ENCODE peak calls at places on chromosomes 6 and 20, in eight cellular contexts. E is right cardiac atrium; J is coronary artery; S is A549; I is activated T-helper 9 cell treated with anti-CD3 and anti-CD28 coated beads, Interleukin-2, amount 50 U/mL, for 16 hours; L is GM23338; W is GM23248; P is GM13976. Z is an unnamed sample.
A peak's percentile ranks its signal among the peaks of the same experiment; 100 is the strongest.

GRCh38 chr6:137808191-137808590 is 58.9 kb upstream of the TNFAIP3 start:
- DNase-seq in J (no peak), W (peak; percentile 79), I (no peak), L (no peak), S (no peak), E (no peak), P (no peak), Z (no peak)

GRCh38 chr6:168865-169455 is 123.3 kb upstream of the DUSP22 start:
- DNase-seq in J (no peak), P (peak; percentile 46), S (peak; percentile 20), W (peak; percentile 54), E (no peak), I (no peak), L (peak; percentile 76), Z (peak; percentile 58)

GRCh38 chr6:30749554-30750378 is 5.4 kb upstream of the IER3 start:
- DNase-seq in E (no peak), W (no peak), P (no peak), J (no peak), S (no peak), L (no peak), I (no peak), Z (no peak)

GRCh38 chr6:5302220-5302946 is 41.1 kb downstream of the FARS2 start:
- DNase-seq in I (peak; percentile 18), E (no peak), W (no peak), S (no peak), P (peak; percentile 34), J (no peak), L (no peak), Z (peak; percentile 18)

GRCh38 chr6:124368131-124368530 is 564.5 kb downstream of the NKAIN2 start:
- DNase-seq in W (no peak), E (no peak), J (no peak), L (no peak), P (no peak), I (no peak), S (no peak), Z (no peak)

GRCh38 chr6:54029187-54029586 is 82.1 kb upstream of the MLIP start:
- DNase-seq in W (no peak), S (no peak), P (no peak), J (no peak), E (no peak), L (no peak), I (no peak), Z (no peak)

GRCh38 chr6:5425267-5425666 is 164.0 kb downstream of the FARS2 start:
- DNase-seq in P (no peak), J (no peak), I (no peak), E (no peak), W (no peak), L (no peak), S (no peak), Z (no peak)

GRCh38 chr20:17316316-17317038 is 89.6 kb downstream of the PCSK2 start:
- DNase-seq in I (no peak), P (no peak), W (no peak), L (no peak), E (no peak), J (no peak), S (no peak), Z (no peak)

GRCh38 chr20:32585011-32585518 is at the start of gene NOL4L:
- DNase-seq in P (no peak), W (peak; percentile 55), E (peak; percentile 74), S (no peak), J (no peak), I (peak; percentile 30), L (peak; percentile 69), Z (peak; percentile 24)

GRCh38 chr6:28719275-28719940 is 193.7 kb downstream of the GPX5 start:
- DNase-seq in W (peak; percentile 42), L (peak; percentile 72), S (no peak), E (no peak), P (no peak), I (no peak), J (no peak), Z (no peak)

GRCh38 chr20:44648068-44648467 is 3.4 kb downstream of the ADA start:
- DNase-seq in W (no peak), J (no peak), L (peak; percentile 34), I (no peak), P (no peak), S (no peak), E (no peak), Z (no peak)

GRCh38 chr20:15653396-15654207 is 919.6 kb downstream of the KIF16B start:
- DNase-seq in W (no peak), S (no peak), P (no peak), L (no peak), J (no peak), E (no peak), I (no peak), Z (no peak)

GRCh38 chr6:24477070-24477469 is 12.3 kb downstream of the GPLD1 start:
- DNase-seq in E (no peak), P (no peak), S (no peak), L (no peak), W (no peak), J (no peak), I (no peak), Z (no peak)

GRCh38 chr6:121879149-121879548 is 443.7 kb downstream of the GJA1 start:
- DNase-seq in S (no peak), L (no peak), E (no peak), I (no peak), J (no peak), P (no peak), W (peak; percentile 85), Z (no peak)

GRCh38 chr6:105330913-105331312 is 72.0 kb downstream of the PREP start:
- DNase-seq in E (no peak), P (no peak), S (no peak), L (no peak), I (no peak), J (no peak), W (no peak), Z (no peak)

GRCh38 chr6:127737009-127737486 is 160.1 kb downstream of the C6orf58 start:
- DNase-seq in P (peak; percentile 36), S (peak; percentile 25), L (peak; percentile 84), E (no peak), J (no peak), I (peak; percentile 1), W (peak; percentile 79), Z (no peak)

GRCh38 chr20:41058007-41058673 is 29.5 kb downstream of the TOP1 start:
- DNase-seq in L (no peak), J (no peak), I (no peak), E (no peak), S (no peak), P (no peak), W (peak; percentile 93), Z (no peak)

GRCh38 chr6:125811259-125811658 is 20.5 kb downstream of the NCOA7 start:
- DNase-seq in E (no peak), W (no peak), I (no peak), J (no peak), L (no peak), P (no peak), S (no peak), Z (no peak)

GRCh38 chr6:20542927-20543602 is 8.8 kb downstream of the CDKAL1 start:
- DNase-seq in I (no peak), S (no peak), L (no peak), W (peak; percentile 71), P (peak; percentile 56), E (no peak), J (no peak), Z (no peak)

GRCh38 chr20:31833130-31833930 is 12.1 kb downstream of the FOXS1 start:
- DNase-seq in I (peak; percentile 47), E (peak; percentile 89), S (peak; percentile 90), L (peak; percentile 98), J (no peak), W (peak; percentile 52), P (peak; percentile 87), Z (peak; percentile 23)

GRCh38 chr6:41846666-41847237 is 48.4 kb downstream of the USP49 start:
- DNase-seq in S (peak; percentile 55), E (no peak), W (peak; percentile 93), L (peak; percentile 81), I (peak; percentile 2), J (no peak), P (peak; percentile 70), Z (peak; percentile 27)

GRCh38 chr6:115191989-115192388 is 849.2 kb upstream of the HS3ST5 start:
- DNase-seq in W (no peak), J (no peak), I (no peak), P (no peak), L (no peak), E (no peak), S (no peak), Z (no peak)

GRCh38 chr20:26209171-26209941 is 512.7 kb upstream of the ZNF337 start:
- DNase-seq in L (peak; percentile 41), J (no peak), P (peak; percentile 17), S (no peak), E (peak; percentile 41), W (peak; percentile 33), I (no peak), Z (peak; percentile 5)

Z was measured in CD4-positive, CD25-positive, alpha-beta regulatory T cell.